ENCODE peak calls at places on chromosome 17, in eight cellular contexts. A, B, Q, R, E, D, V and P are unnamed samples.

GRCh38 chr17:33192961-33193911 is 99.9 kb downstream of the ASIC2 start:
- DNase-seq in A (peak), B (no peak), Q (no peak), R (no peak), E (no peak), D (no peak), V (peak), P (no peak)

GRCh38 chr17:55691666-55692065 is 31.0 kb downstream of the TMEM100 start:
- DNase-seq in A (no peak), B (no peak), Q (no peak), R (no peak), E (no peak), D (no peak), V (no peak), P (no peak)

GRCh38 chr17:41692722-41693521 is 4.2 kb downstream of the EIF1 start:
- DNase-seq in A (no peak), B (no peak), Q (no peak), R (no peak), E (no peak), D (no peak), V (no peak), P (no peak)

GRCh38 chr17:28940675-28941074 is 10.6 kb downstream of the PHF12 start:
- DNase-seq in A (no peak), B (no peak), Q (no peak), R (no peak), E (no peak), D (no peak), V (no peak), P (no peak)

GRCh38 chr17:73575470-73576235 is 68.6 kb downstream of the SDK2 start:
- DNase-seq in A (no peak), B (no peak), Q (no peak), R (no peak), E (no peak), D (no peak), V (no peak), P (no peak)

GRCh38 chr17:43118679-43119615 is 6.2 kb downstream of the BRCA1 start:
- DNase-seq in A (no peak), B (no peak), Q (no peak), R (no peak), E (peak), D (no peak), V (no peak), P (no peak)

GRCh38 chr17:42067371-42068180 is 17.2 kb upstream of the C17orf113 start:
- DNase-seq in A (peak), B (peak), Q (peak), R (peak), E (peak), D (no peak), V (peak), P (peak)

GRCh38 chr17:79671387-79671752 is 59.4 kb upstream of the ENPP7 start:
- DNase-seq in A (no peak), B (no peak), Q (no peak), R (no peak), E (no peak), D (no peak), V (no peak), P (no peak)

GRCh38 chr17:42928714-42929496 is 28.3 kb downstream of the G6PC1 start:
- DNase-seq in A (peak), B (peak), Q (peak), R (no peak), E (peak), D (peak), V (peak), P (no peak)

GRCh38 chr17:64177346-64178010 is 47.5 kb upstream of the ERN1 start:
- DNase-seq in A (no peak), B (no peak), Q (no peak), R (no peak), E (no peak), D (no peak), V (no peak), P (no peak)

GRCh38 chr17:57389474-57389873 is 133.2 kb downstream of the MSI2 start:
- DNase-seq in A (no peak), B (no peak), Q (no peak), R (no peak), E (no peak), D (no peak), V (no peak), P (no peak)

GRCh38 chr17:6555331-6556120 is 829 bp downstream of the PITPNM3 start:
- DNase-seq in A (peak), B (no peak), Q (peak), R (no peak), E (no peak), D (no peak), V (peak), P (no peak)

GRCh38 chr17:79983456-79983855 is 52.2 kb downstream of the TBC1D16 start:
- DNase-seq in A (no peak), B (no peak), Q (no peak), R (no peak), E (no peak), D (no peak), V (no peak), P (peak)

GRCh38 chr17:13385481-13385907 is 216.2 kb downstream of the HS3ST3A1 start:
- DNase-seq in A (no peak), B (peak), Q (no peak), R (no peak), E (no peak), D (no peak), V (no peak), P (no peak)

GRCh38 chr17:29076722-29077121 is 33.8 kb downstream of the PIPOX start:
- DNase-seq in A (peak), B (no peak), Q (no peak), R (no peak), E (no peak), D (no peak), V (no peak), P (no peak)

GRCh38 chr17:81713556-81714411 is 1.7 kb downstream of the SLC25A10 start:
- DNase-seq in A (no peak), B (no peak), Q (peak), R (no peak), E (peak), D (no peak), V (no peak), P (peak)

GRCh38 chr17:56441331-56441730 is 152.2 kb upstream of the NOG start:
- DNase-seq in A (no peak), B (no peak), Q (no peak), R (no peak), E (no peak), D (no peak), V (no peak), P (no peak)

GRCh38 chr17:75011788-75012319 is 616 bp upstream of the MRPL58 start:
- DNase-seq in A (peak), B (no peak), Q (peak), R (peak), E (peak), D (no peak), V (no peak), P (no peak)

GRCh38 chr17:73069164-73069774 is 23.2 kb downstream of the SLC39A11 start:
- DNase-seq in A (no peak), B (no peak), Q (no peak), R (no peak), E (peak), D (no peak), V (no peak), P (no peak)

GRCh38 chr17:78365561-78366108 is 5.8 kb upstream of the SOCS3 start:
- DNase-seq in A (peak), B (no peak), Q (no peak), R (peak), E (peak), D (no peak), V (peak), P (no peak)

GRCh38 chr17:4968916-4969550 is 1.4 kb upstream of the SPAG7 start:
- DNase-seq in A (no peak), B (peak), Q (no peak), R (no peak), E (no peak), D (no peak), V (no peak), P (no peak)

GRCh38 chr17:14341866-14342265 is 41.0 kb downstream of the HS3ST3B1 start:
- DNase-seq in A (peak), B (no peak), Q (no peak), R (no peak), E (no peak), D (no peak), V (no peak), P (no peak)

GRCh38 chr17:59791603-59792457 is 84.4 kb downstream of the VMP1 start:
- DNase-seq in A (no peak), B (no peak), Q (no peak), R (no peak), E (peak), D (no peak), V (no peak), P (no peak)

GRCh38 chr17:7218774-7219173 is 862 bp downstream of the DLG4 start:
- DNase-seq in A (no peak), B (no peak), Q (no peak), R (no peak), E (no peak), D (no peak), V (no peak), P (no peak)

GRCh38 chr17:55451758-55452468 is 30.3 kb upstream of the MMD start:
- DNase-seq in A (no peak), B (no peak), Q (no peak), R (no peak), E (no peak), D (no peak), V (no peak), P (no peak)

GRCh38 chr17:45370949-45371413 is 54.2 kb upstream of the MAP3K14 start:
- DNase-seq in A (no peak), B (no peak), Q (no peak), R (no peak), E (no peak), D (peak), V (no peak), P (no peak)
- H3K4me3 ChIP-seq in A (peak), B (no peak), Q (no peak), R (peak), E (peak), D (peak), V (no peak), P (peak)

DNA sequence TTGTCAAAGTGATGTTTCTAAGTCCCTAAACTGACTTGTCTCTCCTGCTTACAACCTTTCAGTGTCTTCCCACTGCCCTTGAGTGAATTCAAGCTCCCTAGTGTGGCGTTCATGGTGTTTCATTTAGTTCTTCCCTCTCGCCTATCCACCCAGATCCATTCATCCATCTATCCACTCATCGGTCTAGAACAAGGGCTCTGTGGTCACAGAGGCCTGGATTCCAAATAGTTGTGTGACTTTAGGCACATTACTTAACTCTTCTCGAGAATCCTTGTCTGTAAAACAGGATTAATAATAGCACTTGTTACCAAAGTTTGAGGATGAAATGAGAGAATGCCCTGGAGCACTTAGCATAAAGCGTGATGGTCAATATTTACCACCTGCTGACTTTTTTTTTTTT is 870 bp upstream of the TAC4 start:
- DNase-seq in A (no peak), B (no peak), Q (no peak), R (no peak), E (no peak), D (no peak), V (no peak), P (no peak)
- TF ChIP-seq POLR2AphosphoS5 in A (no peak), B (no peak), Q (no peak), R (no peak), E (no peak), D (no peak), V (no peak), P (no peak)

GRCh38 chr17:17577373-17577772 is 14.1 kb downstream of the PEMT start:
- DNase-seq in A (no peak), B (no peak), Q (no peak), R (no peak), E (no peak), D (no peak), V (no peak), P (no peak)
- H3K27ac ChIP-seq in A (no peak), B (no peak), Q (no peak), R (peak), E (no peak), D (no peak), V (no peak), P (no peak)

GRCh38 chr17:40349477-40350409 is 14.8 kb downstream of the GJD3 start:
- DNase-seq in A (no peak), B (no peak), Q (peak), R (no peak), E (no peak), D (no peak), V (no peak), P (peak)

GRCh38 chr17:40346768-40347154 is 17.8 kb downstream of the GJD3 start:
- DNase-seq in A (no peak), B (no peak), Q (no peak), R (no peak), E (no peak), D (no peak), V (no peak), P (no peak)

GRCh38 chr17:40348562-40349476 is 15.7 kb downstream of the GJD3 start:
- DNase-seq in A (no peak), B (no peak), Q (peak), R (peak), E (no peak), D (no peak), V (no peak), P (peak)

GRCh38 chr17:40347319-40348135 is 17.0 kb downstream of the GJD3 start:
- DNase-seq in A (peak), B (no peak), Q (no peak), R (no peak), E (no peak), D (no peak), V (no peak), P (no peak)

DNA sequence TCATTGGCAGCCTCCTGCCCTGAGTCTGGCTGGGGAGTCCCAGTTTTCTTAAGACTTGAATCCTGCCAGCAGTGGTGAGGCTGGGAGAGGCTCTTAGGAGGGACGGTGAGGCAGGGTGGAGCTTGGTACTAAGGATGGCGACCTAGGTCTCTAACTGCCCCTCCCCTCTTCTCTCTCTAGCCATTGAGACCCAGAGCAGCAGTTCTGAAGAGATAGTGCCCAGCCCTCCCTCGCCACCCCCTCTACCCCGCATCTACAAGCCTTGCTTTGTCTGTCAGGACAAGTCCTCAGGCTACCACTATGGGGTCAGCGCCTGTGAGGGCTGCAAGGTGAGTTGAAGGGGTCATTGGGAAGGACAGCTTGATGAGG is 16.4 kb downstream of the GJD3 start:
- DNase-seq in A (peak), B (no peak), Q (no peak), R (no peak), E (no peak), D (no peak), V (no peak), P (peak)
- H3K4me3 ChIP-seq in A (peak), B (no peak), Q (no peak), R (peak), E (no peak), D (no peak), V (peak), P (peak)

GRCh38 chr17:31571124-31571892 is 179.8 kb downstream of the RAB11FIP4 start:
- DNase-seq in A (no peak), B (no peak), Q (peak), R (peak), E (no peak), D (no peak), V (no peak), P (no peak)
- TF ChIP-seq POLR2AphosphoS5 in A (no peak), B (no peak), Q (peak), R (peak), E (no peak), D (no peak), V (no peak), P (no peak)

DNA sequence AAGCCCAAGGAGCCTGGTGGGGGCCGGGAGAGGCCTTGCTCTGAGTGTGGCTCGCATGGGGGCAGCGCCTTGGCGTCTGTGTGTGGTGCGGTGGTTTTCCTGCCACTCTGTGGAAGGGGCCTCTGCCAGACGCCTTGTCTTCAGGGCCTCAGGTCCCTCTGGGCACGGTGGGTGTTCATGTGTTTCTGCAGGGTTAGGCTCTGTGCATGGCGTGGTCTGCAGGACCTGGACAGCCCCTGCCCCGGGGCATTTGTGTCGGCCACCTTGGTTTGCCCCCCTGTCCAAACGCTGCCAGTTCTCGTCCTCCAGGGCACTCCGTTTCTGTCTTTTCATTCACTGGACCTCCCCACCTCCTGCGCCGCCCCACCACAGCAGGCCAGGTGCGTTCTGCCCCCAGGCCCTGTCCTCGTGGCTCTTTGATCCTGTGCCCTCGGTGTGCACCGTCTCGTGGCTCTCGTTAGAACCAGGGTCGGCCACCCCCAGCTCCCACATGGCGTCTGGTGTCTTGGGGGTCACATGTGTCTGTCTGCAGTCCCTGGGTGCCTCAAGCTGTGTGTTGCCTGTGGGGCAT is 43.7 kb upstream of the ZNF750 start:
- DNase-seq in A (no peak), B (no peak), Q (no peak), R (no peak), E (no peak), D (no peak), V (no peak), P (no peak)
- H3K27ac ChIP-seq in A (no peak), B (no peak), Q (peak), R (peak), E (no peak), D (no peak), V (no peak), P (no peak)